ENCODE peak calls at places on chromosome 6, in four cellular contexts. One of them, this sample, is unnamed.

GRCh38 chr6:52409499-52409898 is 10.6 kb upstream of the EFHC1 start:
- DNase-seq in ACHN: no peak
- DNase-seq in CD8-positive, alpha-beta T cell: no peak
- DNase-seq in fibroblast of the aortic adventitia: peak; percentile 84
- DNase-seq in this sample: no peak

GRCh38 chr6:96923400-96923799 is 1.1 kb upstream of the KLHL32 start:
- DNase-seq in ACHN: no peak
- DNase-seq in CD8-positive, alpha-beta T cell: no peak
- DNase-seq in fibroblast of the aortic adventitia: no peak
- DNase-seq in this sample: no peak

GRCh38 chr6:170263410-170263809 is 27.5 kb downstream of the DLL1 start:
- DNase-seq in ACHN: no peak
- DNase-seq in CD8-positive, alpha-beta T cell: no peak
- DNase-seq in fibroblast of the aortic adventitia: no peak
- DNase-seq in this sample: no peak

GRCh38 chr6:89297695-89298351 is 17.3 kb downstream of the GABRR2 start:
- DNase-seq in ACHN: peak; percentile 95
- DNase-seq in CD8-positive, alpha-beta T cell: peak; percentile 31
- DNase-seq in fibroblast of the aortic adventitia: peak; percentile 95
- DNase-seq in this sample: peak; percentile 65

GRCh38 chr6:90605749-90606344 is 19.0 kb upstream of the MAP3K7 start:
- DNase-seq in ACHN: no peak
- DNase-seq in CD8-positive, alpha-beta T cell: no peak
- DNase-seq in fibroblast of the aortic adventitia: no peak
- DNase-seq in this sample: no peak

GRCh38 chr6:46850781-46851180 is 57.6 kb downstream of the MEP1A start:
- DNase-seq in ACHN: no peak
- DNase-seq in CD8-positive, alpha-beta T cell: no peak
- DNase-seq in fibroblast of the aortic adventitia: no peak
- DNase-seq in this sample: no peak

GRCh38 chr6:137165375-137166246 is 7.8 kb downstream of the IL22RA2 start:
- DNase-seq in ACHN: no peak
- DNase-seq in CD8-positive, alpha-beta T cell: no peak
- DNase-seq in fibroblast of the aortic adventitia: peak; percentile 21
- DNase-seq in this sample: no peak

GRCh38 chr6:49328051-49328450 is 135.0 kb downstream of the MMUT start:
- DNase-seq in ACHN: no peak
- DNase-seq in CD8-positive, alpha-beta T cell: no peak
- DNase-seq in fibroblast of the aortic adventitia: peak; percentile 30
- DNase-seq in this sample: no peak

GRCh38 chr6:129865013-129865412 is 3.9 kb upstream of the TMEM244 start:
- DNase-seq in ACHN: no peak
- DNase-seq in CD8-positive, alpha-beta T cell: no peak
- DNase-seq in fibroblast of the aortic adventitia: no peak
- DNase-seq in this sample: no peak

GRCh38 chr6:139708342-139709199 is 334.1 kb upstream of the CITED2 start:
- DNase-seq in ACHN: peak; percentile 93
- DNase-seq in CD8-positive, alpha-beta T cell: no peak
- DNase-seq in fibroblast of the aortic adventitia: peak; percentile 92
- DNase-seq in this sample: peak; percentile 34

GRCh38 chr6:38909020-38909730 is 139.4 kb upstream of the GLP1R start:
- DNase-seq in ACHN: no peak
- DNase-seq in CD8-positive, alpha-beta T cell: no peak
- DNase-seq in fibroblast of the aortic adventitia: no peak
- DNase-seq in this sample: no peak

GRCh38 chr6:27962506-27962905 is 5.5 kb downstream of the OR2B6 start:
- DNase-seq in ACHN: no peak
- DNase-seq in CD8-positive, alpha-beta T cell: no peak
- DNase-seq in fibroblast of the aortic adventitia: no peak
- DNase-seq in this sample: no peak

GRCh38 chr6:169225131-169225576 is 28.5 kb downstream of the THBS2 start:
- DNase-seq in ACHN: no peak
- DNase-seq in CD8-positive, alpha-beta T cell: no peak
- DNase-seq in fibroblast of the aortic adventitia: no peak
- DNase-seq in this sample: no peak

GRCh38 chr6:146915671-146916127 is 288.5 kb upstream of the STXBP5 start:
- DNase-seq in ACHN: peak; percentile 38
- DNase-seq in CD8-positive, alpha-beta T cell: no peak
- DNase-seq in fibroblast of the aortic adventitia: peak; percentile 54
- DNase-seq in this sample: no peak

GRCh38 chr6:125795301-125795700 is 4.5 kb downstream of the NCOA7 start:
- DNase-seq in ACHN: no peak
- DNase-seq in CD8-positive, alpha-beta T cell: no peak
- DNase-seq in fibroblast of the aortic adventitia: no peak
- DNase-seq in this sample: no peak

GRCh38 chr6:150299873-150300485 is 68.8 kb upstream of the IYD start:
- DNase-seq in ACHN: no peak
- DNase-seq in CD8-positive, alpha-beta T cell: no peak
- DNase-seq in fibroblast of the aortic adventitia: no peak
- DNase-seq in this sample: no peak

GRCh38 chr6:151948007-151948745 is 140.7 kb downstream of the ESR1 start:
- DNase-seq in ACHN: no peak
- DNase-seq in CD8-positive, alpha-beta T cell: no peak
- DNase-seq in fibroblast of the aortic adventitia: peak; percentile 11
- DNase-seq in this sample: no peak

GRCh38 chr6:11007715-11008608 is 36.1 kb downstream of the ELOVL2 start:
- DNase-seq in ACHN: peak; percentile 39
- DNase-seq in CD8-positive, alpha-beta T cell: no peak
- DNase-seq in fibroblast of the aortic adventitia: peak; percentile 47
- DNase-seq in this sample: no peak

GRCh38 chr6:166437661-166438060 is 54.9 kb upstream of the MPC1 start:
- DNase-seq in ACHN: no peak
- DNase-seq in CD8-positive, alpha-beta T cell: no peak
- DNase-seq in fibroblast of the aortic adventitia: no peak
- DNase-seq in this sample: no peak

GRCh38 chr6:138662474-138662873 is 111.1 kb upstream of the CCDC28A start:
- DNase-seq in ACHN: no peak
- DNase-seq in CD8-positive, alpha-beta T cell: no peak
- DNase-seq in fibroblast of the aortic adventitia: no peak
- DNase-seq in this sample: no peak

GRCh38 chr6:99850841-99851240 is 143.2 kb downstream of the MCHR2 start:
- DNase-seq in ACHN: no peak
- DNase-seq in CD8-positive, alpha-beta T cell: no peak
- DNase-seq in fibroblast of the aortic adventitia: no peak
- DNase-seq in this sample: no peak

GRCh38 chr6:133466666-133467065 is 225.5 kb downstream of the EYA4 start:
- DNase-seq in ACHN: no peak
- DNase-seq in CD8-positive, alpha-beta T cell: no peak
- DNase-seq in fibroblast of the aortic adventitia: peak; percentile 62
- DNase-seq in this sample: no peak

GRCh38 chr6:7100751-7101078 is 7.0 kb upstream of the RREB1 start:
- DNase-seq in ACHN: no peak
- DNase-seq in CD8-positive, alpha-beta T cell: no peak
- DNase-seq in fibroblast of the aortic adventitia: no peak
- DNase-seq in this sample: no peak

GRCh38 chr6:143615785-143616184 is 62.0 kb upstream of the PHACTR2 start:
- DNase-seq in ACHN: no peak
- DNase-seq in CD8-positive, alpha-beta T cell: no peak
- DNase-seq in fibroblast of the aortic adventitia: no peak
- DNase-seq in this sample: no peak

GRCh38 chr6:154882107-154882506 is 113.0 kb upstream of the TIAM2 start:
- DNase-seq in ACHN: no peak
- DNase-seq in CD8-positive, alpha-beta T cell: no peak
- DNase-seq in fibroblast of the aortic adventitia: peak; percentile 51
- DNase-seq in this sample: no peak

GRCh38 chr6:158803733-158804143 is 15.4 kb downstream of the EZR start:
- DNase-seq in ACHN: no peak
- DNase-seq in CD8-positive, alpha-beta T cell: no peak
- DNase-seq in fibroblast of the aortic adventitia: no peak
- DNase-seq in this sample: no peak

GRCh38 chr6:155040946-155041345 is 45.8 kb downstream of the TIAM2 start:
- DNase-seq in ACHN: no peak
- DNase-seq in CD8-positive, alpha-beta T cell: no peak
- DNase-seq in fibroblast of the aortic adventitia: no peak
- DNase-seq in this sample: no peak

GRCh38 chr6:45655630-45656422 is 278.1 kb upstream of the SUPT3H start:
- DNase-seq in ACHN: peak; percentile 98
- DNase-seq in CD8-positive, alpha-beta T cell: no peak
- DNase-seq in fibroblast of the aortic adventitia: peak; percentile 98
- DNase-seq in this sample: peak; percentile 98

GRCh38 chr6:28497893-28498292 is 17.7 kb downstream of the GPX6 start:
- DNase-seq in ACHN: no peak
- DNase-seq in CD8-positive, alpha-beta T cell: no peak
- DNase-seq in fibroblast of the aortic adventitia: no peak
- DNase-seq in this sample: no peak

GRCh38 chr6:107124934-107125348 is 9.6 kb upstream of the BEND3 start:
- DNase-seq in ACHN: no peak
- DNase-seq in CD8-positive, alpha-beta T cell: no peak
- DNase-seq in fibroblast of the aortic adventitia: no peak
- DNase-seq in this sample: no peak

GRCh38 chr6:148407372-148407771 is 64.7 kb downstream of the SASH1 start:
- DNase-seq in ACHN: no peak
- DNase-seq in CD8-positive, alpha-beta T cell: no peak
- DNase-seq in fibroblast of the aortic adventitia: peak; percentile 98
- DNase-seq in this sample: peak; percentile 45

GRCh38 chr6:105839266-105839665 is 246.9 kb upstream of the PRDM1 start:
- DNase-seq in ACHN: no peak
- DNase-seq in CD8-positive, alpha-beta T cell: no peak
- DNase-seq in fibroblast of the aortic adventitia: no peak
- DNase-seq in this sample: no peak

GRCh38 chr6:134065706-134066105 is 13.3 kb upstream of the SLC2A12 start:
- DNase-seq in ACHN: peak; percentile 38
- DNase-seq in CD8-positive, alpha-beta T cell: no peak
- DNase-seq in fibroblast of the aortic adventitia: no peak
- DNase-seq in this sample: no peak

GRCh38 chr6:127210725-127211124 is 55.9 kb upstream of the RNF146 start:
- DNase-seq in ACHN: no peak
- DNase-seq in CD8-positive, alpha-beta T cell: no peak
- DNase-seq in fibroblast of the aortic adventitia: no peak
- DNase-seq in this sample: no peak

GRCh38 chr6:46221221-46221793 is 50.5 kb upstream of the ENPP5 start:
- DNase-seq in ACHN: peak; percentile 37
- DNase-seq in CD8-positive, alpha-beta T cell: no peak
- DNase-seq in fibroblast of the aortic adventitia: peak; percentile 58
- DNase-seq in this sample: peak; percentile 9

GRCh38 chr6:11845664-11846577 is 67.3 kb upstream of the ADTRP start:
- DNase-seq in ACHN: no peak
- DNase-seq in CD8-positive, alpha-beta T cell: no peak
- DNase-seq in fibroblast of the aortic adventitia: no peak
- DNase-seq in this sample: no peak

GRCh38 chr6:10300071-10300470 is 114.8 kb downstream of the TFAP2A start:
- DNase-seq in ACHN: peak; percentile 27
- DNase-seq in CD8-positive, alpha-beta T cell: no peak
- DNase-seq in fibroblast of the aortic adventitia: no peak
- DNase-seq in this sample: no peak

GRCh38 chr6:156809034-156809433 is 31.9 kb downstream of the ARID1B start:
- DNase-seq in ACHN: no peak
- DNase-seq in CD8-positive, alpha-beta T cell: no peak
- DNase-seq in fibroblast of the aortic adventitia: peak; percentile 52
- DNase-seq in this sample: no peak

GRCh38 chr6:2480267-2480966 is 235.0 kb upstream of the GMDS start:
- DNase-seq in ACHN: no peak
- DNase-seq in CD8-positive, alpha-beta T cell: no peak
- DNase-seq in fibroblast of the aortic adventitia: peak; percentile 28
- DNase-seq in this sample: no peak

GRCh38 chr6:108510461-108511319 is 50.0 kb upstream of the FOXO3 start:
- DNase-seq in ACHN: no peak
- DNase-seq in CD8-positive, alpha-beta T cell: no peak
- DNase-seq in fibroblast of the aortic adventitia: no peak
- DNase-seq in this sample: no peak

This sample was measured in H54.